ENCODE peak calls at places on chromosome 22, in nine cellular contexts. B, M, D, P, A, H, Y, S and K are unnamed samples. For H3K4me1, the result is how much of the 10 kb centered on the place peaks cover.

GRCh38 chr22:49166746-49167145 is 660.9 kb downstream of the BRD1 start:
- DNase-seq in H (no peak), D (no peak), A (no peak), P (no peak), M (no peak), S (no peak), B (no peak), Y (no peak), K (no peak)

GRCh38 chr22:46584081-46584903 is 35.9 kb upstream of the GRAMD4 start:
- DNase-seq in Y (no peak), A (peak), H (no peak), B (no peak), S (no peak), M (peak), D (peak), P (peak), K (no peak)

GRCh38 chr22:36584666-36585065 is 55.7 kb upstream of the EIF3D start:
- DNase-seq in P (peak), H (no peak), D (no peak), M (no peak), B (no peak), S (no peak), A (peak), Y (no peak), K (no peak)

GRCh38 chr22:49079027-49079725 is 748.5 kb downstream of the BRD1 start:
- DNase-seq in P (no peak), D (no peak), S (no peak), M (peak), Y (no peak), B (no peak), H (no peak), A (no peak), K (no peak)

GRCh38 chr22:38758276-38758945 is 2.6 kb upstream of the SUN2 start:
- DNase-seq in D (no peak), H (no peak), Y (peak), M (no peak), B (no peak), P (no peak), S (no peak), A (peak), K (no peak)

GRCh38 chr22:26768986-26769385 is 111.6 kb downstream of the MIAT start:
- DNase-seq in Y (no peak), S (no peak), A (no peak), P (no peak), B (no peak), H (no peak), D (no peak), M (no peak), K (no peak)

GRCh38 chr22:43881091-43882061 is 10.4 kb downstream of the PNPLA5 start:
- DNase-seq in P (peak), D (no peak), S (no peak), Y (no peak), A (peak), B (no peak), H (no peak), M (no peak), K (no peak)

GRCh38 chr22:27718186-27719032 is 83.1 kb downstream of the MN1 start:
- DNase-seq in D (peak), M (peak), S (peak), P (peak), Y (no peak), B (peak), A (peak), H (peak), K (no peak)

GRCh38 chr22:42299586-42300285 is 29.3 kb upstream of the TCF20 start:
- DNase-seq in M (no peak), Y (peak), D (no peak), B (no peak), A (peak), P (peak), H (no peak), S (peak), K (no peak)

GRCh38 chr22:50298937-50299656 is 8.3 kb downstream of the PLXNB2 start:
- DNase-seq in H (peak), S (no peak), P (peak), A (no peak), D (no peak), B (no peak), Y (no peak), M (no peak), K (no peak)

GRCh38 chr22:48581206-48581766 is 1246.4 kb downstream of the BRD1 start:
- DNase-seq in Y (no peak), B (no peak), A (no peak), H (no peak), D (peak), S (no peak), P (no peak), M (no peak), K (no peak)

GRCh38 chr22:43923191-43923590 is 414 bp upstream of the PNPLA3 start:
- DNase-seq in M (no peak), S (no peak), D (no peak), H (no peak), A (no peak), P (no peak), B (no peak), Y (no peak), K (no peak)

GRCh38 chr22:39012525-39013516 is 1.2 kb upstream of the APOBEC3C start:
- DNase-seq in B (no peak), Y (no peak), M (no peak), H (no peak), D (no peak), S (no peak), P (no peak), A (no peak), K (no peak)

GRCh38 chr22:46070215-46070721 is 80.1 kb upstream of the PPARA start:
- DNase-seq in H (peak), P (peak), M (peak), S (peak), D (peak), B (no peak), A (peak), Y (no peak), K (no peak)

GRCh38 chr22:44648821-44649566 is 53.0 kb upstream of the PRR5 start:
- DNase-seq in P (no peak), D (peak), Y (no peak), B (no peak), H (no peak), A (peak), M (no peak), S (no peak), K (no peak)

GRCh38 chr22:46436595-46437163 is 100.7 kb downstream of the CELSR1 start:
- DNase-seq in S (no peak), D (no peak), P (no peak), A (no peak), H (no peak), M (no peak), Y (no peak), B (no peak), K (no peak)

GRCh38 chr22:46077669-46078099 is 72.6 kb upstream of the PPARA start:
- DNase-seq in P (no peak), H (peak), A (peak), D (peak), S (no peak), B (no peak), Y (no peak), M (no peak), K (no peak)

GRCh38 chr22:47787501-47788227 is 1025.2 kb downstream of the TBC1D22A start:
- DNase-seq in M (no peak), Y (no peak), D (no peak), B (no peak), P (peak), S (no peak), H (no peak), A (peak), K (no peak)

GRCh38 chr22:38012604-38013072 is 28.3 kb upstream of the SOX10 start:
- DNase-seq in S (no peak), M (no peak), Y (no peak), H (no peak), A (no peak), D (no peak), B (no peak), P (no peak), K (no peak)

GRCh38 chr22:35821654-35822053 is 104.0 kb downstream of the APOL5 start:
- DNase-seq in P (peak), B (no peak), S (no peak), H (no peak), M (no peak), Y (no peak), D (no peak), A (no peak), K (no peak)

GRCh38 chr22:44736581-44737413 is 15.6 kb upstream of the ARHGAP8 start:
- DNase-seq in H (no peak), S (no peak), D (no peak), A (no peak), P (no peak), B (no peak), M (no peak), Y (no peak), K (no peak)

GRCh38 chr22:30876925-30877553 is 91.5 kb downstream of the MORC2 start:
- DNase-seq in A (no peak), H (peak), P (no peak), M (no peak), Y (no peak), B (no peak), S (peak), D (peak), K (no peak)

GRCh38 chr22:40509401-40510134 is 127.0 kb downstream of the MRTFA start:
- DNase-seq in D (no peak), A (no peak), Y (no peak), H (no peak), P (no peak), S (peak), M (no peak), B (no peak), K (no peak)

GRCh38 chr22:43326342-43326825 is 16.8 kb downstream of the SCUBE1 start:
- DNase-seq in M (no peak), Y (no peak), D (no peak), H (no peak), P (no peak), S (no peak), A (peak), B (no peak), K (no peak)

GRCh38 chr22:46598224-46598623 is 22.0 kb upstream of the GRAMD4 start:
- DNase-seq in Y (no peak), B (no peak), D (no peak), H (no peak), P (no peak), M (no peak), A (no peak), S (no peak), K (no peak)

GRCh38 chr22:44586337-44586990 is 88.4 kb upstream of the RTL6 start:
- DNase-seq in D (peak), M (peak), H (no peak), P (peak), B (no peak), Y (no peak), A (peak), S (no peak), K (no peak)

GRCh38 chr22:17106785-17107546 is 14.2 kb downstream of the TMEM121B start:
- DNase-seq in A (peak), H (no peak), P (no peak), S (no peak), D (peak), M (peak), Y (no peak), B (no peak), K (no peak)

GRCh38 chr22:22928666-22929380 is 41.2 kb downstream of the IGLL5 start:
- DNase-seq in S (peak), H (peak), A (peak), B (no peak), D (peak), Y (peak), P (no peak), M (no peak), K (peak)

GRCh38 chr22:21570398-21570797 is 2.9 kb downstream of the UBE2L3 start:
- DNase-seq in A (no peak), P (no peak), D (no peak), S (no peak), B (no peak), Y (no peak), H (no peak), M (no peak), K (no peak)
- H3K4me1 ChIP-seq in A (half or more), P (under half), D (half or more), S (half or more), B (half or more), Y (half or more), H (under half), M (under half), K (under half)

GRCh38 chr22:32828561-32828960 is 27.1 kb downstream of the TIMP3 start:
- DNase-seq in P (no peak), Y (no peak), B (no peak), D (no peak), A (no peak), M (no peak), S (no peak), H (no peak), K (no peak)
- H3K4me1 ChIP-seq in P (under half), Y (under half), B (under half), D (half or more), A (half or more), M (under half), S (half or more), H (half or more), K (under half)

GRCh38 chr22:19961201-19961580 is 19.6 kb upstream of the TXNRD2 start:
- DNase-seq in H (no peak), D (no peak), S (no peak), B (no peak), M (no peak), A (no peak), P (no peak), Y (no peak), K (no peak)
- H3K4me1 ChIP-seq in H (under half), D (under half), S (under half), B (under half), M (under half), A (under half), P (under half), Y (under half), K (under half)

DNA sequence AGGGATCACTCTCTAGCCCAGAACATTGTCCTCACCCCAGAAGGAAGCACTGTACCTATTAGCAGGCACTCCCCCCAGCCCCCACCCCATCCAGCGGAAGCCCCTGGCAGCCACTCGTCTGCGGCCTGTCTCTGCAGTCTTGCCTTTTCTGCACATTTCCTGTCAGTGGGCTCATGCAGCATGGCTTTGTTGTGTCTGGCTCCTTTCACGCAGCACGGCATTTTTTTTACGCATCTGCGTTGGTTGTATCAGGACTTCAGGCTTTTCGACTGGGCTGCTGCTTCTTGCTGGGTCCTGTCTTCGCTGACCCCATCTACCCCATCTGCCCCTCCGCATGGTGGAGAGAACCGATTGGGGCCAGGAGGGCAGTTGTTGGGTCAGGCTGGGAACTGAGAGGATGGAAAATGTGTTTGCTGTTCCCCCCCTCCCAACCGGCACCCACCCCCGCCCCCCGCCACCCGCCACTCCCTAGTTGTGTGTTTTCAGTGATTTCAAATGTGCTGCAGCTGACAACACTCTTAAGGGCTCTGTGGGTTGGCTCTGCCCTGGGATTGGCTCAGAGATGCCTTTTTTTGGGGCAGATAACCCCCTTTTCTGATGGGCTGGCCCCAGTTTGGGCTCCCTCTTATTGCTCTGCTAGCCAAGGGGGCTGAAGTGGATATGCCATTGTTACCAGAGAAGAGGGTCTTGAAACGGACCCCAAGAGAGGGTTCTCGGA is 110.0 kb downstream of the KIAA1671 start:
- DNase-seq in M (no peak), A (peak), D (no peak), S (no peak), H (no peak), Y (peak), B (no peak), P (no peak), K (no peak)
- H3K4me1 ChIP-seq in M (under half), A (under half), D (under half), S (under half), H (under half), Y (half or more), B (under half), P (under half), K (under half)